ENCODE peak calls at places on chromosomes 13 and 19, in six cellular contexts. T, P, M, N, G and Q are unnamed samples. For H3K36me3, the result is how much of the 10 kb centered on the place peaks cover.

GRCh38 chr19:5352229-5352763 is 11.7 kb upstream of the PTPRS start:
- DNase-seq in N (no peak), P (no peak), G (no peak), M (peak), T (no peak), Q (no peak)

GRCh38 chr13:103142091-103142594 is 75.9 kb upstream of the SLC10A2 start:
- DNase-seq in T (no peak), G (no peak), M (no peak), N (no peak), P (no peak), Q (no peak)

GRCh38 chr13:94154362-94154761 is 325.1 kb downstream of the DCT start:
- DNase-seq in M (no peak), P (no peak), G (peak), T (peak), N (peak), Q (no peak)

GRCh38 chr13:87234981-87235380 is 436.2 kb upstream of the SLITRK5 start:
- DNase-seq in M (no peak), N (no peak), T (no peak), P (no peak), G (no peak), Q (no peak)

GRCh38 chr19:45340232-45340898 is at the start of gene KLC3:
- DNase-seq in T (peak), N (peak), G (no peak), M (peak), P (peak), Q (peak)

GRCh38 chr13:51453959-51454703 is 1.3 kb upstream of the INTS6 start:
- DNase-seq in G (no peak), P (peak), T (peak), N (peak), M (peak), Q (peak)

GRCh38 chr19:38290631-38291147 is 13.4 kb upstream of the C19orf33 start:
- DNase-seq in M (no peak), N (peak), G (no peak), T (no peak), P (no peak), Q (no peak)

GRCh38 chr13:106118996-106119395 is 416.5 kb downstream of the EFNB2 start:
- DNase-seq in N (no peak), T (no peak), G (no peak), M (no peak), P (no peak), Q (no peak)

GRCh38 chr13:27534976-27535370 is 84.6 kb upstream of the MTIF3 start:
- DNase-seq in N (no peak), G (no peak), M (no peak), T (no peak), P (no peak), Q (no peak)

GRCh38 chr19:46928951-46929350 is 68.2 kb downstream of the ARHGAP35 start:
- DNase-seq in P (no peak), N (no peak), T (no peak), M (peak), G (no peak), Q (no peak)
- TF ChIP-seq CTCF in P (peak), N (no peak), T (no peak), M (peak), G (no peak), Q (no peak)

GRCh38 chr13:113460599-113460998 is 7.3 kb upstream of the ADPRHL1 start:
- DNase-seq in T (no peak), M (no peak), P (no peak), N (peak), G (no peak), Q (no peak)
- H3K36me3 ChIP-seq in T (under half), M (under half), P (under half), N (under half), G (half or more), Q (under half)

GRCh38 chr19:53864308-53864836 is 3.3 kb upstream of the MYADM start:
- DNase-seq in N (no peak), P (no peak), M (no peak), T (no peak), G (no peak), Q (no peak)
- TF ChIP-seq CTCF in N (no peak), P (no peak), M (no peak), T (no peak), G (no peak), Q (no peak)

DNA sequence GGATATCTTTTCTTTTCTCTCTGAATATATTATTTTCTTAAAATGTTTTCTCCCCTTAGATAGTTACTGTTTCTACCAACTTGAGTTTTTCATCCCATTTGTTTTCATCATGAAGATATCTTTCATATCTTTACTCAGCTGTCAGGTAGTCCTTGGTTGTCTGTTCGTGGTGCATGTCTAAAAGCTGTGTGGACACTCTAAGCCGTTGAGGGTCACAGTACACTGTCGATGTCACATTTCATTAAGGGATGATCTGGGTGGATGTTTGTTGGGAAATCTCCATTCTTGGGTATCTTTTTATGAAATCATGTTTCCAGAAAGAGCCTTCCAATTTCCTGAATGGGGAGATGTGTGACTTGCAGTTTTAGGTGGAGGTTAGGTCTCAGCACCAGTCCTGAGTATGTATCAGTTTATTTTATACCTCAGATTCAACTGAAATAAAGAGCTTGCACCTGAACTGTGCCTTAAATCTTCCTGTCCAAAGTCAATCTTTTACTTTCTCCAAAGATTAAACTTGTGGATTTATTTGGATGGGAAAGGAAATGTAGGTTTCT is 23.2 kb downstream of the ZMYM2 start:
- DNase-seq in P (no peak), M (no peak), T (no peak), N (no peak), G (no peak), Q (no peak)
- H3K36me3 ChIP-seq in P (half or more), M (under half), T (under half), N (under half), G (under half), Q (under half)

DNA sequence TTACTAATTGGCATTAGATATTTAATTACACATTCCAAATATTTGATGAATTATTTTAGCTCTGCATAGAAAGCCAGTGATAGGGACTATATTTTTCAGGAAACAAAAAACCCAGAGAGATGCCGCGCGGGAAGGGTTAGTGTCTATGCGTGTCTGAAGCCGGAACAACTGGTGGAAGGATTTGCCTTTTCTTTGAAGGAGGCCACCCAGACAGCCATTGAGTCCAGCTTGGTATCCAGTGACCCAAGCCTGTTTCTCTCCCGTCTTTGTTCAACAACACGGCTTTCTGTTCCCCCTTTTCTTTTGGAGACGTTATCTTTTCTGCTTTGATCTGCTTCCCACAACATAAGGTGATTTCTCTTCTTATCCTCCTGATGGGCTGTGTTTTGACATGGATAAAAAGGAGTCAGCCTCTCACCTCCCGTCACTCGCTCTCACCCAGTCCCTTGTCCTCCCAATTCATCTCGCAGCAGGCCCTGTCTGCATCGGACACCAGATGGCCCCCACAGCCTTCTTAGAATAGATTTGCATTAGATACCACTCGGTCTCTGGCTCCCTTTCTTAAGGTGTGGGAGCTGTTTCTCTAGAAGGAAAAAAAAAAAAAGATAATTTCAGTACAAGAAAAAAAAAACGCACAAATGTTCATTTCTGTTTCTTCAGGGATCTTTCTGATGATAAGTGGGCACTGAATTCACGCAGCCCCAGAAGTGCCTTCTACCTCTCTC is 361.8 kb downstream of the ZNF536 start:
- DNase-seq in G (no peak), M (peak), T (no peak), P (no peak), N (no peak), Q (no peak)
- TF ChIP-seq CTCF in G (no peak), M (peak), T (no peak), P (no peak), N (no peak), Q (no peak)

DNA sequence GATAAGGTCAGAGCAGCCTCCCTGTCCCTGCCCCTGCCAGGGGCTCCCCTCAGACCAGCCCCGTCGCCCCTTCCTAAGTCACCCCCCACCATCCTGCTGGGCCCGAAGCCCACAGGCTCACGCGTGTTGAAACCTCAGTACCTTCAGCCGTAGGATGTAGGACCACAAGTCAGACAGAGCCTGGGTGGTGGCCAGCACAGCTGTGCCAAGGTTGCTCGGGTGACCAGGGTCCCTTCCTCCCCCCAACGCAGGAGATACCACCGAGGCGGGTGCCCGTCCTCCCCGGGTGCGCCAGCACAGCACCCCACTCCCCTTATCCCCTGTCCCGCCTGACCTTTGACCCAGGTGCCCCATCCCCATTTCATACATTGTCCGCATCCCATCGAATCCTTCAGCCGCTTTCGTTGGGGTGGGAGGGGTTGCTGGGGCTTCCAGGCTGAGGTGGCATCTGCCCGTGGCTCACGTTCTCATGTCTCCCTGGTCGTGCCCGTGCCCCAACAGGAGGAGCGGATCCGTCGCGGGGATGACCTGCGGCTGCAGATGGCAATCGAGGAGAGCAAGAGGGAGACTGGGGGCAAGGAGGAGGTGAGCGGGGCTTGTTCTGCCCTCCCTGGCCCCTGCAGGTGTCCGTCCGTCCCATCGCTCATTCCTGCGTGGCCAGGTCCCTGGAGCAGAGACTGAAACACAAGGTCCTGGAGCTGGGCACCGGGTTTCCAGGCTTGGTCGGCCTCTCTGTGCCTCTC is 14.5 kb downstream of the EPN1 start:
- DNase-seq in T (no peak), M (no peak), P (no peak), N (no peak), G (no peak), Q (no peak)
- H3K36me3 ChIP-seq in T (under half), M (under half), P (half or more), N (under half), G (half or more), Q (half or more)

GRCh38 chr13:61002686-61003085 is 413.0 kb downstream of the PCDH20 start:
- DNase-seq in P (no peak), M (peak), G (no peak), N (no peak), T (no peak), Q (no peak)
- TF ChIP-seq CTCF in P (no peak), M (no peak), G (no peak), N (no peak), T (no peak), Q (no peak)

GRCh38 chr19:1977116-1977515 is 36.1 kb downstream of the CSNK1G2 start:
- DNase-seq in G (no peak), P (no peak), M (no peak), T (no peak), N (no peak), Q (no peak)
- H3K36me3 ChIP-seq in G (under half), P (half or more), M (under half), T (under half), N (under half), Q (under half)

GRCh38 chr19:15173746-15174404 is 26.9 kb downstream of the NOTCH3 start:
- DNase-seq in G (no peak), P (peak), T (no peak), M (peak), N (no peak), Q (no peak)
- TF ChIP-seq CTCF in G (no peak), P (peak), T (no peak), M (peak), N (no peak), Q (peak)

GRCh38 chr19:56372281-56372680 is 21.1 kb downstream of the ZNF582 start:
- DNase-seq in T (no peak), P (no peak), N (peak), G (no peak), M (no peak), Q (no peak)
- H3K36me3 ChIP-seq in T (under half), P (under half), N (under half), G (half or more), M (under half), Q (under half)